ENCODE peak calls at places on chromosomes 1 and 21, in seven cellular contexts. H is cardiac fibroblast, U is RWPE1, C is H1, K is spleen, F is neural progenitor cell, R is AG04450. Q is an unnamed sample.

GRCh38 chr1:26409191-26409751 is 1.3 kb upstream of the LIN28A start:
- DNase-seq in R (no peak), H (no peak), F (peak), U (no peak), K (no peak), C (no peak), Q (no peak)

GRCh38 chr1:203797948-203798347 is 2.5 kb downstream of the ZBED6 start:
- DNase-seq in F (no peak), R (no peak), H (no peak), K (no peak), C (no peak), U (peak), Q (no peak)

GRCh38 chr1:1437904-1438376 is 2.5 kb downstream of the VWA1 start:
- DNase-seq in R (no peak), K (no peak), H (no peak), F (no peak), U (no peak), C (no peak), Q (peak)

GRCh38 chr1:76190749-76191424 is 116.3 kb downstream of the ST6GALNAC3 start:
- DNase-seq in C (no peak), R (no peak), K (no peak), H (no peak), F (no peak), U (peak), Q (no peak)

GRCh38 chr1:32538887-32539583 is at the start of gene ZBTB8A:
- DNase-seq in R (no peak), F (no peak), C (peak), H (peak), U (peak), K (no peak), Q (peak)

GRCh38 chr1:155529109-155529508 is 33.5 kb downstream of the ASH1L start:
- DNase-seq in R (no peak), U (no peak), K (no peak), C (no peak), F (no peak), H (no peak), Q (no peak)

GRCh38 chr1:196650403-196650802 is 1.4 kb upstream of the CFH start:
- DNase-seq in U (no peak), F (peak), C (no peak), R (no peak), K (no peak), H (no peak), Q (no peak)

GRCh38 chr1:225653463-225654276 is 747 bp upstream of the ENAH start:
- DNase-seq in C (no peak), F (peak), K (peak), U (peak), R (no peak), H (peak), Q (peak)

GRCh38 chr1:28359592-28360239 is 9.8 kb upstream of the PHACTR4 start:
- DNase-seq in C (no peak), F (peak), U (peak), H (peak), R (no peak), K (peak), Q (peak)

GRCh38 chr1:117929340-117930172 is at the start of the genes GDAP2 and WDR3:
- DNase-seq in R (peak), F (peak), U (peak), H (peak), K (peak), C (peak), Q (peak)

GRCh38 chr21:37478821-37479220 is 112.2 kb downstream of the DYRK1A start:
- DNase-seq in C (no peak), U (no peak), F (no peak), R (no peak), K (no peak), H (no peak), Q (no peak)

GRCh38 chr21:39900491-39900890 is 33.3 kb downstream of the PCP4 start:
- DNase-seq in K (no peak), F (no peak), R (no peak), C (no peak), U (no peak), H (no peak), Q (no peak)

GRCh38 chr1:187038789-187039188 is 210.0 kb downstream of the PLA2G4A start:
- DNase-seq in H (peak), R (peak), K (no peak), U (peak), F (no peak), C (no peak), Q (peak)

GRCh38 chr1:45887156-45887842 is 83.9 kb downstream of the MAST2 start:
- DNase-seq in R (no peak), F (no peak), C (no peak), H (no peak), U (no peak), K (no peak), Q (no peak)

GRCh38 chr1:201954263-201955008 is 867 bp upstream of the TIMM17A start:
- DNase-seq in U (no peak), C (no peak), F (no peak), K (no peak), H (no peak), R (no peak), Q (no peak)

GRCh38 chr1:97338347-97338746 is 582.5 kb downstream of the DPYD start:
- DNase-seq in K (no peak), H (no peak), R (no peak), F (no peak), C (no peak), U (no peak), Q (no peak)

GRCh38 chr21:29186246-29186645 is 55.8 kb downstream of the MAP3K7CL start:
- DNase-seq in U (no peak), F (no peak), H (no peak), C (no peak), K (no peak), R (no peak), Q (no peak)

GRCh38 chr1:2635271-2636010 is 2.6 kb upstream of the MMEL1 start:
- DNase-seq in H (no peak), R (no peak), U (no peak), F (no peak), C (no peak), K (peak), Q (no peak)

GRCh38 chr1:2632561-2633361 is at the start of gene MMEL1:
- DNase-seq in F (no peak), U (no peak), R (no peak), K (peak), C (no peak), H (no peak), Q (no peak)

GRCh38 chr1:2632051-2632430 is 775 bp downstream of the MMEL1 start:
- DNase-seq in U (no peak), F (no peak), C (no peak), R (no peak), K (peak), H (no peak), Q (no peak)

GRCh38 chr1:2633936-2634491 is 1.2 kb upstream of the MMEL1 start:
- DNase-seq in H (no peak), K (peak), R (no peak), C (no peak), F (no peak), U (no peak), Q (no peak)

GRCh38 chr1:2633401-2633935 is 652 bp upstream of the MMEL1 start:
- DNase-seq in R (no peak), F (no peak), K (no peak), U (no peak), H (no peak), C (no peak), Q (no peak)
- TF ChIP-seq CTCF in R (no peak), F (no peak), K (no peak), U (no peak), H (no peak), C (no peak), Q (no peak)

GRCh38 chr1:102640312-102640711 is 468.0 kb downstream of the COL11A1 start:
- DNase-seq in K (no peak), H (no peak), C (no peak), U (no peak), F (no peak), R (no peak), Q (no peak)

GRCh38 chr1:102640872-102641271 is 467.4 kb downstream of the COL11A1 start:
- DNase-seq in F (no peak), R (no peak), U (no peak), H (no peak), K (no peak), C (no peak), Q (no peak)
- TF ChIP-seq CTCF in F (no peak), R (no peak), U (no peak), H (no peak), K (no peak), C (no peak), Q (no peak)

GRCh38 chr1:156625436-156626078 is 6.3 kb downstream of the HAPLN2 start:
- DNase-seq in K (peak), F (peak), R (no peak), H (peak), C (no peak), U (no peak), Q (peak)

GRCh38 chr1:156623946-156624813 is 5.0 kb downstream of the HAPLN2 start:
- DNase-seq in H (peak), R (no peak), C (no peak), K (peak), F (peak), U (no peak), Q (peak)

GRCh38 chr1:156627313-156627880 is 8.2 kb downstream of the HAPLN2 start:
- DNase-seq in F (peak), H (peak), R (no peak), U (no peak), C (no peak), K (no peak), Q (peak)

GRCh38 chr1:156624814-156625435 is 5.7 kb downstream of the HAPLN2 start:
- DNase-seq in C (no peak), R (no peak), U (no peak), F (peak), K (no peak), H (no peak), Q (no peak)

GRCh38 chr1:156626079-156626438 is 6.8 kb downstream of the HAPLN2 start:
- DNase-seq in K (no peak), R (no peak), H (no peak), F (no peak), U (no peak), C (no peak), Q (no peak)
- TF ChIP-seq CTCF in K (no peak), R (no peak), H (no peak), F (no peak), U (peak), C (no peak), Q (no peak)

GRCh38 chr1:47469910-47470309 is 32.1 kb downstream of the FOXD2 start:
- DNase-seq in R (no peak), C (no peak), F (no peak), U (no peak), K (no peak), H (no peak), Q (no peak)
- TF ChIP-seq CTCF in R (no peak), C (no peak), F (no peak), U (no peak), K (no peak), H (no peak), Q (no peak)

GRCh38 chr1:37676281-37677243 is 15.8 kb upstream of the CDCA8 start:
- DNase-seq in R (no peak), H (no peak), C (no peak), U (no peak), F (no peak), K (no peak), Q (no peak)
- TF ChIP-seq CTCF in R (no peak), H (no peak), C (no peak), U (no peak), F (no peak), K (no peak), Q (no peak)

GRCh38 chr1:221543529-221544120 is 198.3 kb downstream of the DUSP10 start:
- DNase-seq in U (peak), H (peak), R (no peak), C (no peak), F (peak), K (no peak), Q (peak)
- TF ChIP-seq CTCF in U (peak), H (peak), R (peak), C (peak), F (peak), K (peak), Q (peak)

DNA sequence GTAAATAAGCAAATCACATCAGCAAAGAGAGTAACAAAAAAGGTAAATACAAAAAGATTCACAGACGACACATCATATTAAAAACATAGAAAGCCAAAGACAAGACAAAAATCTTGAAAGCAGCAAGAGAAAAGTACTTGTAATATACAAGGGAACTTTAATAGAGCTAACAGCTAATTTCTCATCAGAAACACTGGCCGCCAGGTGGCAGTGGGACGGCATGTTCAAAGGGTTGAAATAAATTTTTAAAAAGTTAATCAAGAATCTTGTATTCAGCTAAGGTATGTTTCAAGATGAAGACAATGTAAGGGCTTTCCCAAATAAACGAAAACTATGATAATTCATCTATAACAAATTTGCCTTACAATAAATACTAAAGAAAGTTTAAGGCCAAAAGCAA is 358.1 kb downstream of the LRRIQ3 start:
- DNase-seq in F (peak), H (peak), K (no peak), R (no peak), C (no peak), U (no peak), Q (peak)
- TF ChIP-seq CTCF in F (peak), H (no peak), K (no peak), R (peak), C (peak), U (peak), Q (peak)

GRCh38 chr21:32648165-32648564 is 36.0 kb upstream of the CFAP298 start:
- DNase-seq in C (no peak), H (no peak), F (no peak), R (no peak), U (no peak), K (no peak), Q (no peak)

GRCh38 chr21:32658524-32658923 is 46.3 kb upstream of the CFAP298 start:
- DNase-seq in H (no peak), C (no peak), K (no peak), R (no peak), F (no peak), U (no peak), Q (no peak)

GRCh38 chr21:32653326-32653901 is 41.2 kb upstream of the CFAP298 start:
- DNase-seq in H (peak), U (peak), R (no peak), K (no peak), C (no peak), F (peak), Q (peak)
- TF ChIP-seq CTCF in H (peak), U (peak), R (peak), K (peak), C (peak), F (peak), Q (peak)

Q was measured in NB4.